ENCODE peak calls at places on chromosomes 11 and 22, in four cellular contexts. E, U, P and L are unnamed samples.

GRCh38 chr11:124902616-124903015 is 5.0 kb upstream of the ROBO4 start:
- DNase-seq in P (no peak), U (peak; percentile 40), E (no peak), L (no peak)

GRCh38 chr22:20015971-20016733 is 471 bp downstream of the ARVCF start:
- DNase-seq in P (no peak), U (no peak), E (peak; percentile 32), L (peak; percentile 76)

GRCh38 chr22:32852346-32853251 is 51.1 kb downstream of the TIMP3 start:
- DNase-seq in U (no peak), E (no peak), P (no peak), L (no peak)

GRCh38 chr11:59968395-59968783 is 4.6 kb downstream of the OOSP4A start:
- DNase-seq in U (no peak), E (no peak), P (no peak), L (no peak)

GRCh38 chr11:41051919-41052630 is 407.4 kb downstream of the LRRC4C start:
- DNase-seq in P (no peak), E (no peak), U (no peak), L (no peak)

GRCh38 chr22:31449521-31449920 is 40.1 kb downstream of the EIF4ENIF1 start:
- DNase-seq in U (no peak), E (no peak), P (no peak), L (no peak)

GRCh38 chr11:69828971-69829344 is 9.7 kb upstream of the FGF3 start:
- DNase-seq in E (no peak), U (no peak), P (no peak), L (no peak)

GRCh38 chr11:6202036-6202435 is 3.0 kb downstream of the OR52W1 start:
- DNase-seq in U (peak; percentile 23), E (no peak), P (no peak), L (no peak)

GRCh38 chr11:128867277-128867676 is at the start of gene KCNJ1:
- DNase-seq in P (no peak), U (no peak), E (no peak), L (no peak)

GRCh38 chr11:35618497-35619029 is 303 bp downstream of the FJX1 start:
- DNase-seq in E (no peak), P (no peak), U (peak; percentile 51), L (peak; percentile 25)

GRCh38 chr11:120929664-120930154 is 94.2 kb upstream of the TBCEL start:
- DNase-seq in P (no peak), U (peak; percentile 26), E (peak; percentile 40), L (peak; percentile 80)

GRCh38 chr11:128172046-128172878 is 415.1 kb downstream of the ETS1 start:
- DNase-seq in P (peak; percentile 38), U (peak; percentile 86), E (peak; percentile 91), L (peak; percentile 14)

GRCh38 chr11:61919113-61919840 is 1.9 kb upstream of the RAB3IL1 start:
- DNase-seq in P (no peak), E (no peak), U (no peak), L (peak; percentile 75)

GRCh38 chr11:74948546-74948897 is 369 bp downstream of the XRRA1 start:
- DNase-seq in U (no peak), P (no peak), E (no peak), L (no peak)

GRCh38 chr11:74949748-74950127 is 672 bp downstream of the SPCS2 start:
- DNase-seq in U (peak; percentile 24), E (peak; percentile 36), P (no peak), L (no peak)

GRCh38 chr11:74951241-74951640 is 2.2 kb downstream of the SPCS2 start:
- DNase-seq in E (no peak), P (no peak), U (no peak), L (no peak)

GRCh38 chr11:74948898-74949747 is at the start of the genes SPCS2 and XRRA1:
- DNase-seq in P (peak; percentile 96), E (peak; percentile 99), U (peak; percentile 99), L (peak; percentile 94)

GRCh38 chr11:74950374-74950969 is 1.4 kb downstream of the SPCS2 start:
- DNase-seq in E (no peak), P (peak; percentile 61), U (no peak), L (no peak)
- TF ChIP-seq FOS in E (no peak), P (no peak), U (no peak), L (no peak)

DNA sequence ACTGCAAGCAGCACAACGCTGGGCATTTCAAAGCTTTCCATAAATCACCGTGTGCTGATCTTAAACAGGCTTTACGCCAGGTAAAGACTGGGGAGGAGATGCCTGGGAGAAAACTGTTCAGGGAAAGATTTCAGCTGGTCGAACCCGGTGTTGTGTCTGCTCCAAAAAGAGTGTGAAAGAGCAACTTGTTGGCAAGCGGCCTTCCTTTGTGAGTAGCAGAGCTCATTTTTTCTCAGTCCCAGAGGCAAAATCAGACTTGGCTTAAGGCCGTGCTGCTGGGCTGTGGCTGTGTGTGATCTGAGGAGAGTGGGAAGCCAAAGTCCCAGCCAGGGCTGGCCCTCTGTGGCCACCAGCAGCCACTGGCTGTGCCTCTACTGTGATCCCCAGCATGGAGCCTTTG is 75.7 kb upstream of the E2F8 start:
- DNase-seq in E (no peak), P (no peak), U (no peak), L (no peak)
- TF ChIP-seq FOS in E (no peak), P (no peak), U (no peak), L (no peak)

DNA sequence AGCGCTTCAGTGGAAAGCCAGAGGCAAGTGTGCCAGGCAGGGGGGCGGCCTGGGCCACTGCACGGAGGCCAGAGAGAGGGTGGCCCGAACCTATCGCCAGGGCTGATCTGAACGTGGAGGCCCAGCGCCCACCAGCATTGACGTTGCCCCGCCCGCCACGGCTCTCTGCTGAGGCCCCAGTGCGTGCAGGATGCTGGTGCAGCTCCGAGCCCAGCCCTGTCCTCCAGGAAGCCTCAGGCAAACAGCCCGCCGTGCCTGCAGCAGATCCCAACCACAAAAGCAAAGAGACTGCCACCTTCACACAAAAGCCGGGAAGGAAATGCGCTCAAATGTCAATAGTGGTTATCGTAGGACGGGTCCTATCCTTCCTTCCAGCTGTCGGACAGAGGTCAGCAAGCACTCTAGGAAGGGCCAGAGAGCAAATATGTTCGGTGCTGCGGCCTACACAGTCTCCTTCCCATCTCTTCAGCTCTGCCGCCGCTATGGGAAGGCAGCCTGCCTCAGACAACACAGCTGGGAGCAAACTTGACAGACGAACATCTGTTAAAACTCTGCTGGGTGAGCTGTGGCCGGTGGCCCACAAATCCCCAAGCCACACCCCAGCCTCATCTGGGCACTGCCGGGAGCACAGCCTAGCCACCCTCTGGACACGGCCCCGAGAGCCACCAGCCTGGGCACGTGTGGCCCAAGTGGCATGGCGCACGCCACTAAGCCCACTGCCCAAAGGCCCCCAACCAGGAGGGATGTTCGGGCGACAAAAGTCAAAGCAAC is 146.2 kb downstream of the CRYBB2 start:
- DNase-seq in U (no peak), E (peak; percentile 26), P (no peak), L (no peak)
- TF ChIP-seq FOS in U (no peak), E (no peak), P (no peak), L (no peak)

DNA sequence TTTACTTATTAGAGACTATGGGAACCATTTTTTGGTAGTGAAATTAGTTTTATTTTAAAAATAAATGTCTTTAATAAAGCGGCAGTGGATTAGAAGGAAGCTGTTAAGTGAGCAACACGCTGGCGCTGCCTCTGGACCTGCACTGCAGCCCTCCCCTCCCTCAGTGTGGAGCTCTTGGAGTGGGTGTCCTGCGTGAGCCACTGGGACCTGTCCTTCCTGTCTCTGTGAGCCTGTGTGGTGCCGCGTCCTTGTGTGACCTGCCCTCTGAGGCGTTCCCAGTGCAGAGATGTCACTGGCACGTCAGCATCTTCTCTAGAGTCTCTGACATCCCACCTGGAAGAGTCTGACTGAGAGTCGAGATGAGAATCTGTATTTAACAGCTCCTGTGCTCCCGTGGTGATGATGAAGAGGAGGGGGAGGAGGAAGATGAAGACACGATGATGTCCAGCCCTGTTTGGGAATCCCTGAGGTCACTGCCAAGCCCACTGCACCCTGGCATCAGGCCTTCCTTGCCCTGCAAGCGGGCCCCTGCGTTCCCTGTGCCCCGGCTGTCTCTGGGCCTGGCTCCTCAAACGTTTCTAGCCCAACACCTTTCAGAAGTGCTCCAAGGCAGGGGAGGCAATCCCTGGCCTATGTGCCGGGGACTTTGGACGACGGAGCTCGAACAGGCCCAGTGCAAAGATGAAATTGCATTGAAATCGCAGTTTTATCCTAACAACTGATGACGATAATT is 271.8 kb downstream of the TBC1D22A start:
- DNase-seq in E (no peak), P (no peak), U (no peak), L (no peak)
- TF ChIP-seq FOS in E (no peak), P (no peak), U (no peak), L (no peak)

GRCh38 chr11:45078236-45079074 is 68.0 kb upstream of the PRDM11 start:
- DNase-seq in U (no peak), P (no peak), E (no peak), L (no peak)
- TF ChIP-seq FOS in U (no peak), P (no peak), E (no peak), L (no peak)

GRCh38 chr11:31160504-31161422 is 208.8 kb downstream of the DCDC1 start:
- DNase-seq in U (no peak), E (peak; percentile 15), P (no peak), L (peak; percentile 5)
- TF ChIP-seq FOS in U (no peak), E (no peak), P (no peak), L (no peak)

DNA sequence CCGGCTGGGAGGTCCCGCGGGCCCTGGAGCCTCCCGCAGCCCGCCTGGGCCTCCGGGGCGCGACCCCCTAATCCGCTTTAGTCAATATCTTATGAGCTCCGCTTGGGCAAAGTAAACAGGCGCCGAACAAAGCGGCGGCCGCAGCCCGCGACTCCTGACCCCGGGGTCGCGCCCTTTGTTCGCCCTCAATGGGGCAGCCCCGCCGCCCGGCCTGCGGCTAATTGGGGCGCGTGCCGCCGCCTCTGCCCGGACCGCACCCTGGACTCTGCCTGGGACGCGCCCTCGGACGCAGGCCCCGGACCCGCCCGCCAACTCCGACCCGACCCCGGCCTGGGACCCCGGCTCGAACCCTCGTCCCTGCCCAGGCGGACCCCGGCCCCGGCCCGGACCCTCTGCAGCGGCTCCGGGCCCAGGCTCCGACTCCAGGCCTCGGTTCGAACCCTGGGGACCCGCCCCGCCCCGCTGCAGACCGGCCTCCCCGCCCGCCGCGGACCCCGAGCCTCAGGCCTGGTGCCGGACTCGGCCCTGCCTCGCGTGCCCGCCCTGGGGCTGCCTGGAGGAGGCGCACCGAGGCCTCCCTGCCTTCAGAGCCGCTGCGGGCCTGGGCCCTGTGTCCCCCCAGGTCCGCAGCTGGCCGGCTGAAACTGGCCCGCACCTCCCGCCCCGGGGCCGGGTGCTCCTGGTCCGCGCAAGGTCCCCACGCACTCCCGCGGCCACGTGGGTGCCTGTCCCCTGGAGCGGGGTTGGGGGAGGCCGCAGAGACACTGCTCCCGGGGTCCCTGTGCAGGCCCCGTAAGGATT is 84.7 kb upstream of the WNT7B start:
- DNase-seq in U (no peak), P (no peak), E (no peak), L (no peak)
- TF ChIP-seq FOS in U (no peak), P (no peak), E (no peak), L (no peak)

GRCh38 chr11:26227311-26227710 is 104.6 kb upstream of the ANO3 start:
- DNase-seq in U (peak; percentile 94), P (peak; percentile 24), E (peak; percentile 92), L (no peak)
- TF ChIP-seq FOS in U (peak; percentile 56), P (no peak), E (peak; percentile 83), L (no peak)

DNA sequence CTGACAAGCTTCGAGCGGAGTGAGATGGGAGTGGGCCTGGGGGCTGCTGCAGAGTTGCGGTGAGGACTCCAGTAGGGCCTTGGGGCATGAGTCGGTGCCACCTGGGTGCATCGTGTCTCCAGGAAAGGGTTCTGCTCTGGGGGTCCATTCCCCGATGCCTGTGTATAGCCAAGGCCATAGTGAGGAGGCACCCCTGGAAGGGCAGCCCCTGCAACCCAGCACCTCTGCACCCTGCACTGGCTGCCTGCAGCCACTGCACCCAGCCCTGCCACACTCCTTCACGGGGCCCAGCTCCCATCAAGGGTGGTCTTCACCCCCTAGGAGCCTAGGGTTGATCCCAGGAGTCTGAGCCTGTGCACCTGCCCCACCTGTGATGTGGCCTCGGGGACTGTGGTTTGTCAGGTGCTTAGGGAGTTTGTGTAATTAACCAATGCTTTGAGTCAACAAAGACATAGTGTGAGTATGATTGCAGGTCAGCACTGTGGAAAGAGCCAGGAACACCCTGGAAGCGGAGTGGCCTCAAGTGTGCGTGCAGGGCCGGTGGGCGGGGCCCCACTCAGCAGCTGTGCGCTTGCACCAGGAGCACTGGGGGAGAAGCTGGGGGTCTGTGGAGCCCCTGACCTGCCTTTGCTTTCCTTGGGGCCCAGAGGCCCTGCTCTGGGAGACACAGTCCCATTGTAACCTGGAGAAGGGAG is 1299.3 kb downstream of the BRD1 start:
- DNase-seq in U (no peak), E (no peak), P (no peak), L (no peak)
- TF ChIP-seq FOS in U (no peak), E (no peak), P (no peak), L (no peak)